ENCODE peak calls at places on chromosomes 7 and 10, in six cellular contexts. R, D, I, Q, H and V are unnamed samples.

GRCh38 chr7:73618538-73618937 is 5.8 kb downstream of the MLXIPL start:
- DNase-seq in R (no peak), D (no peak), I (no peak), Q (no peak), H (no peak), V (no peak)

GRCh38 chr10:9096288-9096687 is 1041.8 kb downstream of the GATA3 start:
- DNase-seq in R (no peak), D (no peak), I (no peak), Q (no peak), H (no peak), V (no peak)

GRCh38 chr7:92623544-92623943 is 33.4 kb upstream of the FAM133B start:
- DNase-seq in R (no peak), D (no peak), I (no peak), Q (no peak), H (no peak), V (no peak)

GRCh38 chr10:112984756-112985155 is 34.7 kb downstream of the TCF7L2 start:
- DNase-seq in R (no peak), D (no peak), I (no peak), Q (no peak), H (no peak), V (no peak)

GRCh38 chr7:141648276-141649114 is 53.5 kb downstream of the DENND11 start:
- DNase-seq in R (no peak), D (no peak), I (no peak), Q (no peak), H (no peak), V (no peak)

GRCh38 chr7:135713836-135714470 is 14.0 kb downstream of the SLC13A4 start:
- DNase-seq in R (no peak), D (no peak), I (no peak), Q (no peak), H (no peak), V (no peak)

GRCh38 chr10:129934196-129934925 is 29.7 kb downstream of the EBF3 start:
- DNase-seq in R (no peak), D (no peak), I (no peak), Q (no peak), H (no peak), V (no peak)

GRCh38 chr10:13219685-13220670 is 14.2 kb downstream of the UCMA start:
- DNase-seq in R (peak), D (no peak), I (peak), Q (peak), H (no peak), V (peak)

GRCh38 chr7:140923358-140924006 is 1.2 kb downstream of the BRAF start:
- DNase-seq in R (no peak), D (no peak), I (no peak), Q (no peak), H (no peak), V (no peak)

GRCh38 chr10:116809528-116810500 is 39.5 kb upstream of the ENO4 start:
- DNase-seq in R (peak), D (no peak), I (peak), Q (no peak), H (no peak), V (peak)

GRCh38 chr7:15921576-15921975 is 235.1 kb upstream of the MEOX2 start:
- DNase-seq in R (no peak), D (no peak), I (no peak), Q (peak), H (no peak), V (no peak)

GRCh38 chr10:119103241-119103640 is 672 bp upstream of the DENND10 start:
- DNase-seq in R (no peak), D (no peak), I (no peak), Q (no peak), H (no peak), V (no peak)

GRCh38 chr10:119104653-119105024 is 726 bp downstream of the DENND10 start:
- DNase-seq in R (peak), D (no peak), I (no peak), Q (no peak), H (no peak), V (no peak)

GRCh38 chr10:119098576-119098975 is 5.3 kb upstream of the DENND10 start:
- DNase-seq in R (no peak), D (no peak), I (no peak), Q (no peak), H (no peak), V (no peak)

GRCh38 chr10:119105155-119105554 is 1.2 kb downstream of the DENND10 start:
- DNase-seq in R (no peak), D (no peak), I (no peak), Q (no peak), H (no peak), V (no peak)

GRCh38 chr10:119103687-119104652 is at the start of gene DENND10:
- DNase-seq in R (peak), D (peak), I (peak), Q (peak), H (peak), V (peak)
- TF ChIP-seq POLR2A in R (peak), D (peak), I (peak), Q (peak), H (peak), V (peak)

GRCh38 chr10:68106656-68107055 is 2.6 kb upstream of the MYPN start:
- DNase-seq in R (no peak), D (no peak), I (no peak), Q (peak), H (no peak), V (no peak)
- TF ChIP-seq POLR2A in R (no peak), D (no peak), I (no peak), Q (peak), H (no peak), V (no peak)

DNA sequence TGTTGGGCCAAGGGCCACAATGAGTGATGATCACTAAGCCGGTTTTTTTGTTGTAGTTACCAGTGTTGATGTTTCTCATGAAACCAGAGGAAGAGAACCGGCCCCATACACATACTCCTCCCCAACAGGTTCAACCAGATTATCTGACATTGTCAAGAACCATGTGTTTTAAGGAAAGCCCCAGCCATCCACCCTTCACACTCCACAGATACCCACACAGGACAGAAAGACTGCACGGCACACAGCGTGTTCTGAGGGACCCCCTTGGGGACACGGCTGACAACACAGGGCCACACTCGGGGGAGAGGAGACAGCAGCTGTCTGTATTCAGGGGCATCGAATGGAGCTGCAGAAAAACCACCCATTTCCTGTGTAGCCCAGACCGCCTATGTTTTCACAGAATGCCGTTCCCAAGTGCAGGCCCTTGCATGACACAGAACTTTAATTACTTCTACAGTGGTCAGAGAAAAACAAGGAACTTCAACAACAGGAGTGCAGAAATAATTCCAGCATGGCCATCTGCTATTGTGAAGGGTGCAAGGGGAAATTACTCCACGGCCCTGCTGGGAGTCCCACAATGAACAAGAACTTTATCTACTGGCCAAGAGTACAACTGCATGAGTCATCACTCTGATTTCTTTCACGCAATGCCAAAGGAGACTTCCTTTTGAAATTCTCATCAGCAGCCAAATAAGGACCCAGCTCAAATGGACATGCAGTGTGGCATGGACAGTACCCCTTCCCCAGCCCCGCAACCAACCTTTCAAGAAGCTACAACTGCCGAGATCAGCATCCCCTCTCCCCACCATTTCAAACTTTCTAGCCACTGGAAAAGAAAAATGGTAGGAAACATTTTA is 2.3 kb downstream of the KLF6 start:
- DNase-seq in R (peak), D (peak), I (no peak), Q (peak), H (peak), V (no peak)
- TF ChIP-seq POLR2A in R (peak), D (no peak), I (no peak), Q (peak), H (peak), V (peak)

GRCh38 chr10:71771821-71772617 is 1.3 kb downstream of the VSIR start:
- DNase-seq in R (peak), D (no peak), I (peak), Q (peak), H (peak), V (peak)

GRCh38 chr10:71771204-71771603 is 2.1 kb downstream of the VSIR start:
- DNase-seq in R (no peak), D (no peak), I (no peak), Q (no peak), H (peak), V (no peak)

GRCh38 chr10:71772832-71773220 is 494 bp downstream of the VSIR start:
- DNase-seq in R (peak), D (no peak), I (no peak), Q (no peak), H (no peak), V (no peak)

GRCh38 chr10:71774916-71775702 is 1.8 kb upstream of the VSIR start:
- DNase-seq in R (peak), D (no peak), I (no peak), Q (no peak), H (no peak), V (no peak)

GRCh38 chr10:71773221-71773971 is at the start of gene VSIR:
- DNase-seq in R (peak), D (peak), I (peak), Q (peak), H (peak), V (peak)
- TF ChIP-seq POLR2A in R (peak), D (peak), I (no peak), Q (peak), H (peak), V (peak)